ENCODE peak calls at places on chromosomes 3 and 15, in five cellular contexts. L is A549, K is IMR-90, W is K562, D is GM12878. M is an unnamed sample.

GRCh38 chr3:187969581-187969950 is 184.4 kb upstream of the LPP start:
- DNase-seq in W (no peak), K (no peak), L (no peak), D (no peak), M (no peak)

GRCh38 chr15:98292442-98293240 is 332.1 kb downstream of the ARRDC4 start:
- DNase-seq in K (no peak), D (no peak), L (peak), W (peak), M (peak)

GRCh38 chr3:133038731-133039398 is 674 bp downstream of the TMEM108 start:
- DNase-seq in D (no peak), L (no peak), K (no peak), W (peak), M (peak)

GRCh38 chr3:146156060-146156459 is 4.9 kb downstream of the PLOD2 start:
- DNase-seq in L (no peak), W (no peak), K (no peak), D (no peak), M (no peak)

GRCh38 chr3:119827209-119827608 is 45.3 kb downstream of the NR1I2 start:
- DNase-seq in K (no peak), L (no peak), D (no peak), W (no peak), M (peak)

GRCh38 chr3:187305881-187306280 is 14.3 kb upstream of the MASP1 start:
- DNase-seq in D (no peak), W (no peak), L (no peak), K (no peak), M (no peak)

GRCh38 chr3:194379231-194379630 is 9.7 kb upstream of the LRRC15 start:
- DNase-seq in L (no peak), W (no peak), K (no peak), D (no peak), M (no peak)

GRCh38 chr3:54660599-54661210 is 267.2 kb downstream of the LRTM1 start:
- DNase-seq in W (no peak), K (no peak), D (no peak), L (no peak), M (no peak)

GRCh38 chr15:86079491-86080266 is at the start of gene AGBL1:
- DNase-seq in W (no peak), K (no peak), L (no peak), D (no peak), M (no peak)

GRCh38 chr15:48419896-48420295 is 88.7 kb downstream of the DUT start:
- DNase-seq in D (no peak), K (no peak), W (no peak), L (no peak), M (no peak)

GRCh38 chr15:40471778-40472130 is 970 bp downstream of the CHST14 start:
- DNase-seq in D (no peak), L (no peak), W (no peak), K (peak), M (no peak)
- TF ChIP-seq RCOR1 in D (no peak), L (no peak), W (no peak), K (no peak), M (no peak)

GRCh38 chr3:141913150-141913811 is 36.8 kb downstream of the ATP1B3 start:
- DNase-seq in W (peak), D (peak), K (peak), L (peak), M (peak)
- TF ChIP-seq SMC3 in W (peak), D (peak), K (peak), L (peak), M (peak)

DNA sequence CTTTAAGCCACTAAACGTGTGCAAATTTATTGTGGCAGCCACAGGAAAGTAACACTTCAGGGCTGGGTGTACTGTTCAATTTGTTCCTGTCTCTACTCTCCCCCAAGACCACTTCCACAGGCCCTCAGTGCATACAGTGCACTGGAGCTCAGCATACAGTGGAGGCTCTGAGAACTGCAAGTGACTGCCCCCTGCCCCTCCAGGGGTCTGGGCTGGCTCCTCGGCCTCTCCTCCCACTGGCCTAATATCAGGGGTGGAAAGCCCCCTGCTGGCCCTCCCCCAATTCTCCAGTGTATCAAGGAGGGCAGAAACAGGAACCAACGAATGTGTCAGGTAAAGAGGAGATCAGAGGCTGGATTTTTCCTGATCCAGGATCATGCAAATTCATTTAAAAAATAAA is 19.9 kb upstream of the HEG1 start:
- DNase-seq in W (no peak), K (no peak), D (no peak), L (no peak), M (peak)
- TF ChIP-seq RCOR1 in W (no peak), K (no peak), D (no peak), L (no peak), M (no peak)

GRCh38 chr15:99477745-99478525 is 87.8 kb upstream of the MEF2A start:
- DNase-seq in D (no peak), L (no peak), W (no peak), K (no peak), M (no peak)

GRCh38 chr15:99474981-99475753 is 90.6 kb upstream of the MEF2A start:
- DNase-seq in D (no peak), L (no peak), K (no peak), W (no peak), M (no peak)

GRCh38 chr15:99475754-99476412 is 89.9 kb upstream of the MEF2A start:
- DNase-seq in K (no peak), L (no peak), D (no peak), W (no peak), M (no peak)

GRCh38 chr15:99474041-99474906 is 91.5 kb upstream of the MEF2A start:
- DNase-seq in W (no peak), L (no peak), D (no peak), K (no peak), M (no peak)

GRCh38 chr15:99476413-99477222 is 89.2 kb upstream of the MEF2A start:
- DNase-seq in K (peak), L (peak), D (no peak), W (no peak), M (peak)
- TF ChIP-seq SMC3 in K (peak), L (peak), D (no peak), W (no peak), M (no peak)

DNA sequence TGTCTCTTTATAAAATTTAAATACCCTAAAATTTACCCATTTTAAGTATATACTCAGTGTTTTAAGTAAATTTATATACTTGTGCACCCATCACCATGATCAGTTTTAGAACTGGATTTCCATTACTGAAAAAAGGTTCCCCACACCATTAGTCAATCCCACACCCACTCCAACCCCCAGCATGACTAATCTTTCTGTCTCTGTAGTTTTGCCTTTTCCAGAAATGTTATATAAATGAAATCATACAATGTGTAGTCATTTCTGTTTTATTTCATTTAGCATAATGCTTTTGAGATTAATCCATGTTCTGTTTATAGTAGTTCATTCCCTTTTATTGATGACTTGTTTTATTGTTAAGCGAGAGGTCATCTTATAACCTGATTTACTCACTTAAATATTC is 66.1 kb upstream of the LIMD1 start:
- DNase-seq in W (no peak), K (peak), D (no peak), L (no peak), M (no peak)
- TF ChIP-seq RCOR1 in W (no peak), K (no peak), D (no peak), L (no peak), M (no peak)

GRCh38 chr15:90660195-90660995 is 56.8 kb upstream of the BLM start:
- DNase-seq in K (peak), D (peak), L (peak), W (peak), M (no peak)
- TF ChIP-seq SMC3 in K (no peak), D (no peak), L (no peak), W (no peak), M (no peak)

GRCh38 chr3:8386221-8386620 is 115.4 kb upstream of the LMCD1 start:
- DNase-seq in L (no peak), W (no peak), K (peak), D (no peak), M (no peak)
- TF ChIP-seq RCOR1 in L (no peak), W (no peak), K (no peak), D (no peak), M (no peak)

DNA sequence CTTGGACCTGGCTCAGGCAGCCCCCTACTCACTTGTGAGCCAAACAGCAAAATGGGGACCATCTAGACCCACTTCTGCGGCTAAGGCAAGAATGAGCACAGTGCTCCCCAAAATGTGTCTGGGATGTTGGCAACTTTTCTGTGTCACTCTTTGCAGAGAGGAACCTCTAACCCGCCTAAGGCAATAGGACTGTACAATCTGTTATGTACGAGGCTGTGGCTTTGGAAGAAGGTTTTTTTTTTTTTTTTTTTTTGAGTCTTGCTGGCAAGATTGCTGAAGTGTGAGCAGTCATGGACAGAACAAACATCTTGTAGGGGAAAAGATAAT is 7.3 kb downstream of the FEZF2 start:
- DNase-seq in L (no peak), W (no peak), D (no peak), K (no peak), M (no peak)
- TF ChIP-seq SMC3 in L (no peak), W (no peak), D (no peak), K (no peak), M (no peak)

GRCh38 chr15:65087873-65088642 is 11.5 kb downstream of the KBTBD13 start:
- DNase-seq in W (no peak), L (no peak), K (no peak), D (no peak), M (no peak)

GRCh38 chr15:65087411-65087810 is 10.9 kb downstream of the KBTBD13 start:
- DNase-seq in W (no peak), L (no peak), K (no peak), D (no peak), M (no peak)

GRCh38 chr15:65086680-65087111 is 10.2 kb downstream of the KBTBD13 start:
- DNase-seq in D (no peak), L (peak), K (no peak), W (peak), M (peak)

GRCh38 chr15:65089206-65089824 is 12.8 kb downstream of the KBTBD13 start:
- DNase-seq in K (peak), L (no peak), D (no peak), W (no peak), M (no peak)

GRCh38 chr15:65088643-65089021 is 12.1 kb downstream of the KBTBD13 start:
- DNase-seq in W (no peak), D (no peak), K (no peak), L (no peak), M (no peak)
- TF ChIP-seq RCOR1 in W (no peak), D (no peak), K (no peak), L (no peak), M (no peak)

M was measured in SK-N-SH.